ENCODE peak calls at places on chromosome 4, in four cellular contexts. I, K, E and W are unnamed samples.

GRCh38 chr4:53480909-53481308 is 103.5 kb downstream of the FIP1L1 start:
- DNase-seq in E (no peak), I (no peak), K (no peak), W (no peak)

GRCh38 chr4:12724520-12724919 is 759.6 kb downstream of the RAB28 start:
- DNase-seq in K (no peak), E (no peak), I (no peak), W (no peak)

GRCh38 chr4:164337219-164337944 is 416.5 kb upstream of the SMIM31 start:
- DNase-seq in K (no peak), I (no peak), E (no peak), W (no peak)

GRCh38 chr4:40212674-40213504 is 16.1 kb downstream of the RHOH start:
- DNase-seq in E (no peak), K (no peak), I (no peak), W (no peak)

GRCh38 chr4:44016582-44017421 is 431.8 kb downstream of the KCTD8 start:
- DNase-seq in I (no peak), E (no peak), K (no peak), W (no peak)

GRCh38 chr4:100681289-100681688 is 163.5 kb upstream of the EMCN start:
- DNase-seq in E (no peak), K (no peak), I (no peak), W (no peak)

GRCh38 chr4:34220601-34221000 is 2023.7 kb downstream of the ARAP2 start:
- DNase-seq in I (no peak), K (no peak), E (no peak), W (no peak)

GRCh38 chr4:146059865-146060264 is 115.7 kb upstream of the LSM6 start:
- DNase-seq in I (no peak), K (no peak), E (no peak), W (no peak)

GRCh38 chr4:40307627-40308497 is 27.3 kb upstream of the CHRNA9 start:
- DNase-seq in I (peak), K (no peak), E (peak), W (no peak)

GRCh38 chr4:25773358-25773757 is 89.4 kb downstream of the SEL1L3 start:
- DNase-seq in I (no peak), K (no peak), E (no peak), W (no peak)
- H3K4me3 ChIP-seq in I (no peak), K (no peak), E (no peak), W (no peak)

DNA sequence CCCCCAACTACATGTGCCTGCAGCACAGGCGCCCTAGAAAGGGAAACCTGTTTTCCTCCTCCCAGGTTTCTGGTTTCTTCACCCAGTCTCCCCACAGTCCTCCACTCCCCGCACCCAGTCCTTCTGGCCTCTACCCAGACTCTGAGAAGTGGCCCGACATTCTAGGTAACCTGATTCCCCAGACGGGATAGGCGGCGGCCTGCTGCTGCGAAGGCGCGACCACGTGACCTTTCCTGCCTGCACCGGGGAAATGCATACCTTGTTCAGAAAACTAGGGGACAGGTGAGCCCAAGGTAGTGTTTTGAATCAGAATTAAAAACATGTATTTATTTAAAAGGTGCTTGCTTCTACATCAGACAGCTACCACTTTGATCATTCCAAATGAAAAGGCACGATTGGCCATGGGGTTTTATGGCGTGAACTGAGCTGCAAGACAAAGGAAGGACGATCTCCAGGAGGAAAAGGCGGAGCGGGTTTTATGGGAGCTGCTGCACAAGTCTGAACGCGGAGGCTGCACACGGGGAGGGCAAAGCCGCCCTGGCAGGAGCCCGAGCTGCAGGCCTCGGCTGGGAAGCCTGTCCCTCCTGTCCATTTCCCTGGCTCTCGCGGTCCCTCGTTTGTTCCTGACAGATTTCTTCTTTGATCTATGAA is 150.7 kb downstream of the SPRY1 start:
- DNase-seq in I (peak), K (peak), E (no peak), W (peak)
- H3K4me3 ChIP-seq in I (no peak), K (no peak), E (no peak), W (no peak)

GRCh38 chr4:159071969-159072765 is 30.7 kb upstream of the RAPGEF2 start:
- DNase-seq in I (no peak), K (no peak), E (no peak), W (no peak)
- H3K4me3 ChIP-seq in I (no peak), K (no peak), E (no peak), W (no peak)

DNA sequence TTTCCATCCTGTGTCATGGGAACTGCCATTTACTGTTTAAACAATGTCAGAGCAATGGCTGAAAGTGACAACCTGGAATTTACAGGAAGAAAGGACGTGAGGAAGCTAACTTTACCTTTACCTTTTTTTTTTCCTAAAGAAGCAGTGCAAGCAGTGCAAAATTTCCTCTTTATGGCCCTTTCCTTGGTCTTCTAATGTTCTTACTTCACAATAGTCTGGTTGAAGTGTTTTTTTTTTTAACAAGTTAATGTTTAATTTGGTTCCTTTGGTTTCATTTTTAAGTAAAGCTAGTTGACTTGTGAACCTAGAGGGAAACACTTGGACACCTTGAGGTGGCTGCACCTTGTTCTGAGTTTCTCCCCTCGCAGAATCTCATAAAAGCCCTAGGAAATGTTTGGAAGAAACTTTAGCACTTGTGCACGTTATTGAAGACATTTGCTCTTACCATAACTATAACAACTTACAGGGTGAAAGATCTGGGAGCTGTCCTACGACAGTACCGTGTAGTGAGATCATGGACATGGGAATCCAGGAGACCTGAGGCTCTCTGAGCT is 1.8 kb downstream of the SGMS2 start:
- DNase-seq in I (no peak), K (no peak), E (no peak), W (no peak)
- H3K4me3 ChIP-seq in I (no peak), K (no peak), E (no peak), W (peak)

DNA sequence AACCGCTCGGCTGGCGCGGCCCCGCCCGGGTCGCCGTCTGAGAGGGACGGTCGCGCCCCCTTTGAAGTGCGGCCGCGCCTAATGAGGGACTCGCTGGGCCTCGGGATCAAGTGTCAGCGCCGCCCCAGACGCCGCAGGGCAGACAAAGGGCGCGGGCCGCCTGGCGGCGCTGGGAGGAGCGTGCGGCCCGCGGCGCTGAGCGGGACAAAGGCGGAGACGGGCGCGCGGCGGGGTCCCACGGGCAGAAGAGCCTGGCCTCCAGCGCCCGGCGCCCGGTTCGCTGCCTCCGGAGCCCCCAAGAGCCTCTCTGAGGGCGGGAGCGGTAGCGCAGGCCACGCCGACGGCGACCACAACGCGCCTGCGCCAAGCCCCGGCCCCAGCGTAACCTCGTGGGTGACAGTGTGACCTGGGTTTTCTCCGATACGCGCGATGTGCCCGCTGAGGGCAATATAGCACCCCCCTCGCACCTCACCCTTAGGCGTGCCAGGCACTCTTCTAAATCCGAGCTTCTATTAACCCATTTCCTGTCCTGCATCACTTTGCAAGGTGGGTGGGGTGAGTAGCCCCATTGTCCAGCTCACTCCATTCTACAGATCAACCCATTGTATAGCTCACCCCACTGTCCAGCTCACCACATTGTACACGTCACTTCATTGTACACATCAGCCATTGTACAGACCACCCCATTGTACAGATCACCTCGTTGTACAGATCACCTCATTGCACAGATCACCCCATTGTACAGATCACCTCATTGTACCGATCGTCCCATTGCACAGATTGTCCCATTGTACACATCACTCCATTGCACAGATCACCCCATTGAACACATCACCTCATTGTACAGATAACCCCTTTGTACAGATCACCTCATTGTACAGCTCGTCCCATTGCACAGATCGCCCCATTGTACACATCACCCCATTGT is 33.7 kb upstream of the STX18 start:
- DNase-seq in E (peak), K (peak), I (peak), W (peak)
- H3K4me3 ChIP-seq in E (peak), K (peak), I (peak), W (peak)

GRCh38 chr4:76459291-76459723 is 24.3 kb downstream of the SHROOM3 start:
- DNase-seq in I (peak), K (no peak), E (no peak), W (peak)
- H3K4me3 ChIP-seq in I (no peak), K (no peak), E (no peak), W (no peak)

GRCh38 chr4:157220026-157220881 is at the start of gene GRIA2:
- DNase-seq in I (peak), K (no peak), E (no peak), W (peak)

GRCh38 chr4:157223446-157223845 is 2.9 kb downstream of the GRIA2 start:
- DNase-seq in I (no peak), K (no peak), E (no peak), W (no peak)

GRCh38 chr4:157222764-157223145 is 2.2 kb downstream of the GRIA2 start:
- DNase-seq in E (no peak), I (no peak), K (no peak), W (no peak)

GRCh38 chr4:157221895-157222763 is 1.6 kb downstream of the GRIA2 start:
- DNase-seq in K (no peak), I (peak), E (no peak), W (peak)

GRCh38 chr4:157221426-157221894 is 932 bp downstream of the GRIA2 start:
- DNase-seq in K (no peak), I (no peak), E (no peak), W (no peak)
- H3K4me3 ChIP-seq in K (no peak), I (peak), E (no peak), W (no peak)

GRCh38 chr4:81032805-81033684 is 2.5 kb downstream of the BMP3 start:
- DNase-seq in K (no peak), E (no peak), I (no peak), W (no peak)
- H3K4me3 ChIP-seq in K (no peak), E (no peak), I (no peak), W (no peak)

GRCh38 chr4:152462047-152462446 is 73.8 kb downstream of the FBXW7 start:
- DNase-seq in K (no peak), I (no peak), E (no peak), W (no peak)
- H3K4me3 ChIP-seq in K (no peak), I (no peak), E (no peak), W (no peak)

GRCh38 chr4:86543560-86544312 is 50.4 kb upstream of the PTPN13 start:
- DNase-seq in E (no peak), K (no peak), I (no peak), W (no peak)

GRCh38 chr4:86547140-86547539 is 47.0 kb upstream of the PTPN13 start:
- DNase-seq in K (no peak), I (no peak), E (no peak), W (no peak)

GRCh38 chr4:86542319-86543027 is 51.6 kb upstream of the PTPN13 start:
- DNase-seq in K (no peak), I (no peak), E (no peak), W (no peak)

GRCh38 chr4:86543080-86543479 is 51.0 kb upstream of the PTPN13 start:
- DNase-seq in I (no peak), E (no peak), K (no peak), W (no peak)

GRCh38 chr4:86544313-86544966 is 49.7 kb upstream of the PTPN13 start:
- DNase-seq in I (no peak), E (no peak), K (no peak), W (no peak)
- H3K4me3 ChIP-seq in I (no peak), E (peak), K (no peak), W (no peak)